ENCODE peak calls at places on chromosome X, in nine cellular contexts. M is breast epithelium; J is heart left ventricle; G is neuronal stem cell; X is ascending aorta; O is GM23338; C is CD4-positive, CD25-positive, alpha-beta regulatory T cell; H is IMR-90; W is HCT116. Q is an unnamed sample.

GRCh38 chrX:154446430-154446829 is 2.5 kb downstream of the FAM50A start:
- DNase-seq in C (no peak), O (no peak), X (no peak), H (no peak), G (no peak), J (no peak), W (no peak), M (no peak), Q (no peak)

GRCh38 chrX:49910344-49910743 is 12.1 kb upstream of the CLCN5 start:
- DNase-seq in C (no peak), G (no peak), O (no peak), X (no peak), W (no peak), M (no peak), J (no peak), H (no peak), Q (peak; percentile 4)

GRCh38 chrX:103629295-103630170 is 758 bp downstream of the TCEAL1 start:
- DNase-seq in M (peak; percentile 52), C (no peak), O (peak; percentile 79), W (no peak), G (peak; percentile 51), H (peak; percentile 67), X (peak; percentile 80), J (peak; percentile 72), Q (peak; percentile 6)

GRCh38 chrX:103839404-103839803 is 7.3 kb upstream of the RAB9B start:
- DNase-seq in W (no peak), M (no peak), O (no peak), J (no peak), X (no peak), C (no peak), H (no peak), G (no peak), Q (no peak)

GRCh38 chrX:71103110-71103983 is 3.2 kb downstream of the CXorf65 start:
- DNase-seq in W (no peak), M (no peak), O (peak; percentile 80), J (no peak), X (no peak), G (no peak), H (no peak), C (peak; percentile 39), Q (peak; percentile 58)

GRCh38 chrX:129779747-129780146 is at the start of gene SASH3:
- DNase-seq in O (no peak), J (peak; percentile 53), H (no peak), X (no peak), C (peak; percentile 60), G (no peak), M (no peak), W (no peak), Q (peak; percentile 64)

GRCh38 chrX:118240359-118240758 is 105.5 kb upstream of the WDR44 start:
- DNase-seq in J (peak; percentile 30), G (no peak), M (no peak), W (no peak), X (no peak), O (no peak), C (no peak), H (no peak), Q (no peak)

GRCh38 chrX:154526901-154527675 is 11.1 kb upstream of the FAM3A start:
- DNase-seq in M (peak; percentile 75), X (peak; percentile 87), O (peak; percentile 81), J (peak; percentile 73), G (peak; percentile 50), W (peak; percentile 27), H (peak; percentile 67), C (peak; percentile 40), Q (peak; percentile 43)

GRCh38 chrX:139199945-139200344 is 330.6 kb upstream of the F9 start:
- DNase-seq in C (no peak), O (no peak), J (no peak), H (no peak), W (no peak), X (no peak), G (no peak), M (no peak), Q (no peak)

GRCh38 chrX:81120936-81121351 is 80.8 kb downstream of the HMGN5 start:
- DNase-seq in C (peak; percentile 2), H (peak; percentile 48), X (no peak), M (no peak), O (peak; percentile 71), W (no peak), J (peak; percentile 23), G (peak; percentile 59), Q (peak; percentile 36)

GRCh38 chrX:3550871-3551270 is 162.6 kb downstream of the PRKX start:
- DNase-seq in X (no peak), M (no peak), W (no peak), G (no peak), O (no peak), C (no peak), H (no peak), J (no peak), Q (no peak)

GRCh38 chrX:3549442-3549875 is 164.0 kb downstream of the PRKX start:
- DNase-seq in O (peak; percentile 8), J (no peak), M (peak; percentile 48), C (no peak), G (no peak), W (no peak), H (peak; percentile 48), X (no peak), Q (no peak)

GRCh38 chrX:3545901-3546300 is 167.5 kb downstream of the PRKX start:
- DNase-seq in J (no peak), H (no peak), X (no peak), M (no peak), C (no peak), G (no peak), O (no peak), W (no peak), Q (no peak)

GRCh38 chrX:3550160-3550765 is 163.2 kb downstream of the PRKX start:
- DNase-seq in J (no peak), O (no peak), M (no peak), H (no peak), G (no peak), X (no peak), C (no peak), W (no peak), Q (no peak)

GRCh38 chrX:3548743-3549441 is 164.6 kb downstream of the PRKX start:
- DNase-seq in J (no peak), H (peak; percentile 79), X (no peak), M (no peak), C (no peak), G (peak; percentile 0), W (peak; percentile 7), O (peak; percentile 20), Q (no peak)
- H3K4me3 ChIP-seq in J (peak overlapping the region; percentile 32), H (peak overlapping the region; percentile 13), X (peak overlapping the region; percentile 49), M (no peak overlapping the region), C (no peak overlapping the region), G (no peak overlapping the region), W (no peak overlapping the region), O (no peak overlapping the region), Q (no peak overlapping the region)

DNA sequence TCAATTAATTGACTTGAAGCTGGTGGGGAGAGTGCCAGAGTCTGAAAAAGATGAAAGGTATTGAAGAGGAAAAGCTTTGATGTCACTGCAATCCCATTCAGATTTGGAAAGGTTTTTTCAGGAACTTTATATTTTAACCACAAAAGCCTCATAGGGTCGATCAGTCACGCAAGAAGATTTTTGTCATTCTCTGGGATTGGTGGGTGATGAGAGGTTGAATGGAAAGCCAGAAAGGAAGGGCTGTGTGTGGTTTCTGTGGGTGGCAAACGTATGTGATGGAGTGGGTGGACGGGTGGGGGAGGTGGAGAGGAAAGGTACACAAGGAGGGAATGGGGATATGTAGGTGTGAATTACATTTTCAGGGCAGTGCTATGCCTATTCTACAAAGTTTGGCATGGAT is 173.8 kb upstream of the SCML1 start:
- DNase-seq in H (peak; percentile 48), W (no peak), O (no peak), X (no peak), G (no peak), M (no peak), J (no peak), C (no peak), Q (no peak)
- H3K4me1 ChIP-seq in H (peaks cover 11% of the 10 kb centered on the region), W (peaks cover 20% of the 10 kb centered on the region), O (peaks cover 18% of the 10 kb centered on the region), X (no peaks in the 10 kb centered on the region), G (no peaks in the 10 kb centered on the region), M (no peaks in the 10 kb centered on the region), J (no peaks in the 10 kb centered on the region), C (no peaks in the 10 kb centered on the region), Q (no peaks in the 10 kb centered on the region)

GRCh38 chrX:44020693-44021092 is 47.5 kb upstream of the NDP start:
- DNase-seq in G (no peak), H (no peak), J (no peak), X (no peak), M (no peak), C (no peak), O (no peak), W (no peak), Q (no peak)
- H3K27ac ChIP-seq in G (no peak overlapping the region), H (no peak overlapping the region), J (no peak overlapping the region), X (no peak overlapping the region), M (no peak overlapping the region), C (no peak overlapping the region), O (no peak overlapping the region), W (no peak overlapping the region), Q (no peak overlapping the region)

GRCh38 chrX:13162772-13163171 is 118.4 kb upstream of the FAM9C start:
- DNase-seq in M (no peak), O (no peak), G (no peak), J (no peak), W (no peak), C (no peak), H (no peak), X (no peak), Q (no peak)

GRCh38 chrX:13165747-13166146 is 121.3 kb upstream of the FAM9C start:
- DNase-seq in C (no peak), O (peak; percentile 15), H (no peak), X (no peak), W (no peak), G (no peak), M (no peak), J (no peak), Q (no peak)

GRCh38 chrX:13167444-13168207 is 123.2 kb upstream of the FAM9C start:
- DNase-seq in G (no peak), H (peak; percentile 22), J (no peak), W (no peak), O (no peak), X (peak; percentile 67), C (no peak), M (no peak), Q (no peak)

GRCh38 chrX:13165266-13165665 is 120.8 kb upstream of the FAM9C start:
- DNase-seq in H (no peak), W (no peak), G (no peak), C (no peak), X (no peak), J (no peak), O (no peak), M (no peak), Q (no peak)

DNA sequence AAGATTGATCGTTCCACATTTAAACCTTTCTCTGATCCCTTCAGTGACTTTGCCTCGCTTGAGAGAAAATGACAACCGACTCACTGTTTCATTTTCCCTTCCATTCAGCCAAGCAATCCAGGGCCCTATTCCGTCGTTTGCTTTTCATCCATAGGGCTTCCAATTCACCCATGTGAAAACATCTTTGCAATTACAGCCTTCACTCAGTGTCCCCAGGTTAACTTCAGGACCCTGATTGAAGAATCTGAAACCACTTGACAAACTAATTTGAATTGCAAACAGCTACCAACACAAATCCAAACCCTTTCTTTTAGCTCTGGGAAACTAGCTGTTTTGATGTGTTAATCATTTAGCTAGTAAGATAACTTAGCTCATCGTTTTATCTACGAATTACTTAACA is 120.2 kb upstream of the FAM9C start:
- DNase-seq in J (no peak), H (no peak), M (no peak), G (no peak), X (no peak), W (no peak), C (no peak), O (peak; percentile 72), Q (no peak)
- H3K4me3 ChIP-seq in J (no peak overlapping the region), H (no peak overlapping the region), M (no peak overlapping the region), G (peak overlapping the region; percentile 42), X (no peak overlapping the region), W (no peak overlapping the region), C (no peak overlapping the region), O (no peak overlapping the region), Q (no peak overlapping the region)